ENCODE peak calls at places on chromosomes 11 and 22, in nine cellular contexts. X is sciatic nerve; T is activated CD4-positive, alpha-beta T cell treated with anti-CD3 and anti-CD28 coated beads for 36 hours; G is GM13976; Y is activated T-helper 1 cell treated with anti-CD3 and anti-CD28 coated beads, Interleukin-12 subunit alpha, Interleukin-12 subunit beta, Interleukin-2, Interleukin-4 antibody, amounts not matched to agents 30 ng/mL and 10 ng/mL and 1 ng/mL, durations not matched to agents 14 hours and 24 hours and 36 hours; L is HTR-8/SVneo; V is activated naive CD4-positive, alpha-beta T cell treated with anti-CD3 and anti-CD28 coated beads, Interleukin-2, amount 50 U/mL, for 16 hours; K is NCI-H774; J is central memory CD4-positive, alpha-beta T cell. Q is an unnamed sample.

GRCh38 chr11:110909331-110909730 is 197.1 kb upstream of the ARHGAP20 start:
- DNase-seq in K (no peak), V (no peak), Y (no peak), L (no peak), J (no peak), T (no peak), X (no peak), G (no peak), Q (no peak)

GRCh38 chr11:10911907-10912306 is 54.1 kb upstream of the ZBED5 start:
- DNase-seq in V (no peak), G (no peak), J (no peak), T (no peak), Y (no peak), K (no peak), L (no peak), X (no peak), Q (no peak)

GRCh38 chr11:76047231-76047630 is 159.1 kb downstream of the WNT11 start:
- DNase-seq in V (no peak), L (no peak), K (no peak), X (no peak), J (no peak), T (no peak), G (no peak), Y (no peak), Q (no peak)

GRCh38 chr11:77193915-77194830 is 66.1 kb downstream of the MYO7A start:
- DNase-seq in V (no peak), X (no peak), Y (no peak), K (no peak), L (no peak), G (no peak), T (no peak), J (no peak), Q (no peak)

GRCh38 chr11:2215561-2216399 is 44.2 kb upstream of the TH start:
- DNase-seq in J (no peak), G (peak; percentile 33), X (peak; percentile 53), Y (no peak), T (no peak), V (no peak), K (no peak), L (no peak), Q (no peak)

GRCh38 chr22:39992088-39992826 is 2.5 kb upstream of the FAM83F start:
- DNase-seq in K (no peak), L (no peak), T (no peak), X (no peak), G (no peak), Y (no peak), J (no peak), V (no peak), Q (no peak)

GRCh38 chr11:48087974-48088681 is 107.8 kb downstream of the PTPRJ start:
- DNase-seq in L (no peak), K (no peak), V (no peak), Y (no peak), G (no peak), J (no peak), X (no peak), T (no peak), Q (no peak)

GRCh38 chr11:130070109-130070828 is 575 bp downstream of the APLP2 start:
- DNase-seq in G (peak; percentile 75), V (peak; percentile 51), L (no peak), Y (peak; percentile 41), X (peak; percentile 67), J (peak; percentile 47), K (peak; percentile 12), T (peak; percentile 71), Q (no peak)

GRCh38 chr11:121894581-121894980 is 221.4 kb downstream of the BLID start:
- DNase-seq in V (no peak), T (no peak), K (no peak), L (no peak), J (no peak), X (no peak), Y (no peak), G (no peak), Q (no peak)

GRCh38 chr11:118918128-118918685 is 7.5 kb downstream of the BCL9L start:
- DNase-seq in K (peak; percentile 49), G (no peak), V (no peak), Y (no peak), X (peak; percentile 83), L (no peak), J (peak; percentile 44), T (peak; percentile 65), Q (peak; percentile 93)

GRCh38 chr11:39786682-39787081 is 1672.8 kb downstream of the LRRC4C start:
- DNase-seq in G (no peak), Y (no peak), L (no peak), K (no peak), V (no peak), X (no peak), T (no peak), J (no peak), Q (no peak)

GRCh38 chr22:45318558-45319318 is 9.0 kb downstream of the FAM118A start:
- DNase-seq in J (peak; percentile 87), Y (peak; percentile 48), K (no peak), X (no peak), G (peak; percentile 68), V (peak; percentile 23), T (peak; percentile 65), L (no peak), Q (no peak)

GRCh38 chr11:20599424-20600346 is at the start of gene SLC6A5:
- DNase-seq in K (no peak), J (no peak), Y (no peak), L (peak; percentile 48), V (no peak), G (peak; percentile 53), T (peak; percentile 72), X (no peak), Q (peak; percentile 21)

GRCh38 chr11:61923166-61924015 is 6.0 kb upstream of the RAB3IL1 start:
- DNase-seq in Y (no peak), J (no peak), X (peak; percentile 87), K (no peak), G (no peak), L (no peak), T (no peak), V (no peak), Q (no peak)

GRCh38 chr11:3201677-3202181 is 16.9 kb downstream of the MRGPRG start:
- DNase-seq in Y (no peak), X (peak; percentile 45), K (no peak), J (no peak), T (no peak), G (no peak), L (no peak), V (peak; percentile 3), Q (no peak)

GRCh38 chr11:12205330-12205729 is 94.9 kb downstream of the MICAL2 start:
- DNase-seq in G (no peak), J (no peak), X (no peak), T (no peak), L (no peak), V (no peak), K (no peak), Y (no peak), Q (no peak)

GRCh38 chr22:38832005-38832978 is 11.5 kb downstream of the NPTXR start:
- DNase-seq in K (no peak), Y (no peak), T (no peak), X (no peak), J (no peak), G (no peak), V (no peak), L (no peak), Q (no peak)

GRCh38 chr11:125504580-125504979 is 8.5 kb upstream of the FEZ1 start:
- DNase-seq in T (no peak), L (no peak), V (no peak), G (no peak), X (no peak), Y (no peak), K (no peak), J (no peak), Q (no peak)

GRCh38 chr11:81573367-81573766 is 1160.3 kb downstream of the FAM181B start:
- DNase-seq in V (no peak), K (no peak), X (no peak), J (no peak), L (no peak), G (no peak), T (no peak), Y (no peak), Q (no peak)

GRCh38 chr11:125402436-125402835 is 93.6 kb downstream of the FEZ1 start:
- DNase-seq in Y (no peak), G (no peak), T (no peak), V (no peak), K (no peak), X (no peak), J (no peak), L (peak; percentile 27), Q (peak; percentile 56)

GRCh38 chr11:2791521-2792375 is 92.0 kb upstream of the KCNQ1OT1 start:
- DNase-seq in X (peak; percentile 73), J (no peak), K (peak; percentile 40), V (peak; percentile 50), Y (no peak), G (no peak), L (no peak), T (peak; percentile 50), Q (no peak)

GRCh38 chr22:38788417-38788816 is 5.5 kb downstream of the DNAL4 start:
- DNase-seq in T (no peak), G (no peak), V (no peak), Y (no peak), X (no peak), J (no peak), L (peak; percentile 12), K (no peak), Q (peak; percentile 97)

GRCh38 chr11:69752890-69753289 is 22.3 kb downstream of the FGF4 start:
- DNase-seq in Y (no peak), V (no peak), G (no peak), L (no peak), X (no peak), J (no peak), T (no peak), K (no peak), Q (no peak)

GRCh38 chr11:61688368-61689163 is 8.4 kb downstream of the DAGLA start:
- DNase-seq in G (no peak), X (no peak), V (no peak), K (no peak), T (no peak), L (no peak), Y (no peak), J (no peak), Q (no peak)

GRCh38 chr22:19770349-19771220 is 10.0 kb downstream of the TBX1 start:
- DNase-seq in T (no peak), Y (no peak), V (no peak), K (no peak), J (no peak), L (no peak), X (no peak), G (no peak), Q (no peak)

GRCh38 chr22:35399114-35399677 is 744 bp upstream of the MCM5 start:
- DNase-seq in K (no peak), L (no peak), V (peak; percentile 25), Y (no peak), G (no peak), J (no peak), X (no peak), T (peak; percentile 37), Q (no peak)

GRCh38 chr11:118436639-118437045 is 350 bp downstream of the KMT2A start:
- DNase-seq in G (no peak), Y (no peak), V (no peak), K (no peak), J (no peak), T (peak; percentile 74), L (no peak), X (no peak), Q (no peak)

GRCh38 chr11:124717786-124718634 is 21.7 kb upstream of the NRGN start:
- DNase-seq in X (no peak), L (no peak), V (no peak), J (peak; percentile 21), T (peak; percentile 38), G (peak; percentile 48), Y (no peak), K (no peak), Q (no peak)

GRCh38 chr22:37206841-37207821 is 5.1 kb downstream of the SSTR3 start:
- DNase-seq in L (no peak), X (peak; percentile 47), V (peak; percentile 7), Y (no peak), T (peak; percentile 3), J (no peak), K (no peak), G (no peak), Q (no peak)

GRCh38 chr11:126440792-126441514 is 85.5 kb downstream of the ST3GAL4 start:
- DNase-seq in T (peak; percentile 84), K (peak; percentile 81), X (peak; percentile 88), J (peak; percentile 44), Y (peak; percentile 65), L (peak; percentile 87), G (peak; percentile 92), V (peak; percentile 68), Q (peak; percentile 53)

GRCh38 chr11:29310706-29311342 is 706.0 kb downstream of the KCNA4 start:
- DNase-seq in Y (no peak), V (no peak), G (no peak), X (no peak), J (no peak), L (no peak), T (no peak), K (no peak), Q (no peak)